ENCODE peak calls at places on chromosomes 5 and 9, in nine cellular contexts. C is aorta, O is NCI-H510A treated with DMSO at 0.1 percent for 48 hours, N is frontal cortex, Q is OCI-LY7, V is HuH-7.5, L is EH, W is HepG2, Y is NCI-H460. I is an unnamed sample.

GRCh38 chr5:167513383-167513782 is 778.1 kb upstream of the WWC1 start:
- DNase-seq in C (no peak), O (no peak), N (no peak), Q (no peak), V (no peak), L (no peak), W (no peak), Y (no peak), I (no peak)

GRCh38 chr9:28212979-28213378 is 639.7 kb upstream of the C9orf72 start:
- DNase-seq in C (no peak), O (peak), N (no peak), Q (no peak), V (no peak), L (peak), W (peak), Y (peak), I (no peak)

GRCh38 chr5:547086-547924 is 23.1 kb upstream of the SLC9A3 start:
- DNase-seq in C (peak), O (no peak), N (no peak), Q (no peak), V (no peak), L (no peak), W (no peak), Y (no peak), I (no peak)

GRCh38 chr5:62284946-62285891 is 20.8 kb upstream of the KIF2A start:
- DNase-seq in C (no peak), O (no peak), N (no peak), Q (no peak), V (no peak), L (no peak), W (no peak), Y (no peak), I (no peak)

GRCh38 chr9:71592400-71592799 is 175.9 kb downstream of the CEMIP2 start:
- DNase-seq in C (no peak), O (no peak), N (no peak), Q (no peak), V (no peak), L (peak), W (no peak), Y (no peak), I (no peak)

GRCh38 chr9:95462419-95463121 is 54.2 kb downstream of the PTCH1 start:
- DNase-seq in C (no peak), O (peak), N (peak), Q (peak), V (no peak), L (peak), W (no peak), Y (no peak), I (peak)

GRCh38 chr9:129509508-129509907 is 111.4 kb downstream of the C9orf50 start:
- DNase-seq in C (peak), O (no peak), N (no peak), Q (no peak), V (no peak), L (peak), W (no peak), Y (no peak), I (no peak)

GRCh38 chr9:87479801-87480201 is 17.9 kb upstream of the DAPK1 start:
- DNase-seq in C (no peak), O (no peak), N (no peak), Q (peak), V (no peak), L (peak), W (peak), Y (no peak), I (peak)

GRCh38 chr5:102554728-102555127 is 55.9 kb upstream of the SLCO6A1 start:
- DNase-seq in C (no peak), O (peak), N (no peak), Q (peak), V (no peak), L (no peak), W (peak), Y (no peak), I (peak)